ENCODE peak calls at places on chromosome X, in six cellular contexts. One of them, this sample, is unnamed.

GRCh38 chrX:49064735-49065134 is 5.9 kb downstream of the CCDC120 start:
- DNase-seq in K562: no peak
- DNase-seq in endothelial cell of umbilical vein: no peak
- DNase-seq in A549: no peak
- DNase-seq in HepG2: no peak
- DNase-seq in GM12878: no peak
- DNase-seq in this sample: no peak

GRCh38 chrX:41118156-41118555 is 32.9 kb downstream of the USP9X start:
- DNase-seq in K562: no peak
- DNase-seq in endothelial cell of umbilical vein: no peak
- DNase-seq in A549: no peak
- DNase-seq in HepG2: no peak
- DNase-seq in GM12878: no peak
- DNase-seq in this sample: no peak

GRCh38 chrX:42070866-42071265 is 147.5 kb upstream of the CASK start:
- DNase-seq in K562: no peak
- DNase-seq in endothelial cell of umbilical vein: no peak
- DNase-seq in A549: no peak
- DNase-seq in HepG2: no peak
- DNase-seq in GM12878: no peak
- DNase-seq in this sample: no peak

GRCh38 chrX:107674480-107675364 is 46.4 kb downstream of the PRPS1 start:
- DNase-seq in K562: peak; percentile 35
- DNase-seq in endothelial cell of umbilical vein: no peak
- DNase-seq in A549: no peak
- DNase-seq in HepG2: no peak
- DNase-seq in GM12878: no peak
- DNase-seq in this sample: peak; percentile 94

GRCh38 chrX:136710324-136710951 is 62.5 kb downstream of the CD40LG start:
- DNase-seq in K562: no peak
- DNase-seq in endothelial cell of umbilical vein: peak; percentile 1
- DNase-seq in A549: no peak
- DNase-seq in HepG2: no peak
- DNase-seq in GM12878: no peak
- DNase-seq in this sample: no peak

GRCh38 chrX:141960573-141960972 is 56.9 kb downstream of the MAGEC1 start:
- DNase-seq in K562: no peak
- DNase-seq in endothelial cell of umbilical vein: peak; percentile 6
- DNase-seq in A549: no peak
- DNase-seq in HepG2: no peak
- DNase-seq in GM12878: no peak
- DNase-seq in this sample: no peak

GRCh38 chrX:138745215-138745614 is 33.7 kb upstream of the FGF13 start:
- DNase-seq in K562: peak; percentile 34
- DNase-seq in endothelial cell of umbilical vein: peak; percentile 17
- DNase-seq in A549: peak; percentile 40
- DNase-seq in HepG2: peak; percentile 12
- DNase-seq in GM12878: peak; percentile 8
- DNase-seq in this sample: peak; percentile 52

GRCh38 chrX:133448512-133449076 is 33.3 kb upstream of the GPC4 start:
- DNase-seq in K562: no peak
- DNase-seq in endothelial cell of umbilical vein: no peak
- DNase-seq in A549: no peak
- DNase-seq in HepG2: no peak
- DNase-seq in GM12878: no peak
- DNase-seq in this sample: no peak

GRCh38 chrX:48891402-48892288 is 5.9 kb downstream of the TIMM17B start:
- DNase-seq in K562: peak; percentile 84
- DNase-seq in endothelial cell of umbilical vein: peak; percentile 80
- DNase-seq in A549: peak; percentile 95
- DNase-seq in HepG2: peak; percentile 76
- DNase-seq in GM12878: no peak
- DNase-seq in this sample: peak; percentile 62

GRCh38 chrX:16239211-16239610 is 71.9 kb downstream of the MAGEB17 start:
- DNase-seq in K562: no peak
- DNase-seq in endothelial cell of umbilical vein: no peak
- DNase-seq in A549: peak; percentile 29
- DNase-seq in HepG2: no peak
- DNase-seq in GM12878: peak; percentile 35
- DNase-seq in this sample: no peak

GRCh38 chrX:53445977-53446376 is 11.8 kb upstream of the HSD17B10 start:
- DNase-seq in K562: peak; percentile 47
- DNase-seq in endothelial cell of umbilical vein: peak; percentile 30
- DNase-seq in A549: peak; percentile 53
- DNase-seq in HepG2: peak; percentile 19
- DNase-seq in GM12878: no peak
- DNase-seq in this sample: peak; percentile 70

GRCh38 chrX:108735087-108735679 is 1.2 kb downstream of the IRS4 start:
- DNase-seq in K562: no peak
- DNase-seq in endothelial cell of umbilical vein: peak; percentile 1
- DNase-seq in A549: peak; percentile 42
- DNase-seq in HepG2: no peak
- DNase-seq in GM12878: no peak
- DNase-seq in this sample: no peak

GRCh38 chrX:116749943-116750342 is 287.2 kb upstream of the CT83 start:
- DNase-seq in K562: no peak
- DNase-seq in endothelial cell of umbilical vein: no peak
- DNase-seq in A549: peak; percentile 3
- DNase-seq in HepG2: no peak
- DNase-seq in GM12878: no peak
- DNase-seq in this sample: no peak

GRCh38 chrX:46927718-46928117 is 15.5 kb downstream of the JADE3 start:
- DNase-seq in K562: no peak
- DNase-seq in endothelial cell of umbilical vein: no peak
- DNase-seq in A549: no peak
- DNase-seq in HepG2: no peak
- DNase-seq in GM12878: no peak
- DNase-seq in this sample: no peak

GRCh38 chrX:2664497-2664896 is 26.6 kb upstream of the CD99 start:
- DNase-seq in K562: no peak
- DNase-seq in endothelial cell of umbilical vein: no peak
- DNase-seq in A549: no peak
- DNase-seq in HepG2: no peak
- DNase-seq in GM12878: no peak
- DNase-seq in this sample: no peak

GRCh38 chrX:119041175-119041574 is 31.6 kb upstream of the CT47C1 start:
- DNase-seq in K562: peak; percentile 54
- DNase-seq in endothelial cell of umbilical vein: peak; percentile 90
- DNase-seq in A549: peak; percentile 50
- DNase-seq in HepG2: peak; percentile 73
- DNase-seq in GM12878: no peak
- DNase-seq in this sample: peak; percentile 34

GRCh38 chrX:67720344-67720743 is 176.5 kb downstream of the AR start:
- DNase-seq in K562: no peak
- DNase-seq in endothelial cell of umbilical vein: peak; percentile 41
- DNase-seq in A549: no peak
- DNase-seq in HepG2: no peak
- DNase-seq in GM12878: no peak
- DNase-seq in this sample: no peak

DNA sequence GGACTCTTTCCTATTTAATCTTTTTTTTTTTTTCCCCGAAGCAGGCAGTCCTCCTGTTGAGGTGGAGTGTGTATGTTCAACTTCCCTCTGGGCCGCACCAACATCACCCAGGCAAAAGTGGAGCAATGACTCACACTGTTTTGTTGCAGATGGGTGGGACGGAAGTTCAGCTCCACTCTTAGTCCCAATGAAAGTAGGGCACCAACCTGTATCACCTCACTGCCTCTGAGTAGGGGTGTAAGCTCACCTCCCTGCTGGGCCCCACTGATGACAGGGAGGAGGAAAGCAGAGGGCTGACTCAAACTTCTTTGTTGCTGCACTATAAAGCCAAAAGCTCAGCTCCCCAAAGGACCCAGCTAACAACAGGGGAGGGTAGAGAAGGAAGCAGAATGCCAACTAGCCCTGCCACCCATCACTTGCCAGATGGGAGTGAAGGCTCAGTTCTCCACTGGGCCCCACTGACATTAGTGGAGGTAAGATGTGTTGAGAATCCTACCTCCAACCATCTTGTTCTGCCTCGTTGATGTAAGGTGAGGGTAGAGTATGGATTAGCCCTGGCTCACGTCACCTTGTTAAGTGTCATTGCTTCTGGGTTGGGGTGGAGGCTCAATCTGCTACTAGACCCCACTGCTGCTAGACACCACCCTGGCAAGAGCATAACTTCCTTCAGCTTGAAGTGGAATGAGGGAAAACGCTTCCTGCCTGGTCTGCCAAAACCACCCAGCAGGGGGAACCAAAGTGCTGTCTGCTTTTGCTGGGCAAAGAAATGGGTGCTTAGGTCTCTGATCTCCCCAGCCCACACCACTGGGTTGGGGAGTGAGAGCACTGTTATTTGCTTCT is 14.1 kb downstream of the RPS6KA3 start:
- DNase-seq in K562: peak; percentile 42
- DNase-seq in endothelial cell of umbilical vein: peak; percentile 61
- DNase-seq in A549: peak; percentile 65
- DNase-seq in HepG2: peak; percentile 35
- DNase-seq in GM12878: no peak
- DNase-seq in this sample: peak; percentile 63
- TF ChIP-seq MAX in K562: no peak
- TF ChIP-seq MAX in endothelial cell of umbilical vein: no peak
- TF ChIP-seq MAX in A549: no peak
- TF ChIP-seq MAX in HepG2: no peak
- TF ChIP-seq MAX in GM12878: no peak
- TF ChIP-seq MAX in this sample: no peak

DNA sequence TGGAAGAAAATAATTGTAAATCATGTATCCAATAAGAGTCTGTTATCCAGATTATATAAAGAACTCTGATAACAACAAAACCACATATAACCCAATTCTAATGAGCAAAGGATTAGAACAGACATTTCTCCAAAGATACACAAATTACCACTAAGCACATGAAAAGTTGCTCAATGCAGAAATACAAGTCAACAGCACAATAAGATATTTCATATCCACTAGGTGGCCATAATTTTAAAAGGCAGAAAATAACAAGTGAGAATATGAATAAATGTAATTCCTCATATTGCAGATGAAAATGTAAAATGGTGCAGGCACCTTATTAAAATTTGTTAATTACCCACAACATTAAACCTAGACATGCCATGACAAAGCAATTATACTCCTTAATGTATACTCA is 73.9 kb upstream of the ZCCHC13 start:
- DNase-seq in K562: no peak
- DNase-seq in endothelial cell of umbilical vein: no peak
- DNase-seq in A549: no peak
- DNase-seq in HepG2: no peak
- DNase-seq in GM12878: no peak
- DNase-seq in this sample: no peak
- TF ChIP-seq POLR2A in K562: no peak
- TF ChIP-seq POLR2A in endothelial cell of umbilical vein: no peak
- TF ChIP-seq POLR2A in A549: no peak
- TF ChIP-seq POLR2A in HepG2: no peak
- TF ChIP-seq POLR2A in GM12878: no peak
- TF ChIP-seq POLR2A in this sample: no peak

GRCh38 chrX:45712067-45712466 is 511.4 kb upstream of the DIPK2B start:
- DNase-seq in K562: no peak
- DNase-seq in endothelial cell of umbilical vein: no peak
- DNase-seq in A549: no peak
- DNase-seq in HepG2: no peak
- DNase-seq in GM12878: no peak
- DNase-seq in this sample: no peak
- TF ChIP-seq MYC in K562: no peak
- TF ChIP-seq MYC in endothelial cell of umbilical vein: no peak
- TF ChIP-seq MYC in A549: no peak
- TF ChIP-seq MYC in HepG2: no peak
- TF ChIP-seq MYC in GM12878: no peak
- TF ChIP-seq MYC in this sample: no peak

GRCh38 chrX:56764975-56765791 is 36.1 kb downstream of the NBDY start:
- DNase-seq in K562: no peak
- DNase-seq in endothelial cell of umbilical vein: no peak
- DNase-seq in A549: no peak
- DNase-seq in HepG2: no peak
- DNase-seq in GM12878: no peak
- DNase-seq in this sample: no peak

GRCh38 chrX:56764153-56764974 is 35.3 kb downstream of the NBDY start:
- DNase-seq in K562: peak; percentile 42
- DNase-seq in endothelial cell of umbilical vein: peak; percentile 64
- DNase-seq in A549: peak; percentile 73
- DNase-seq in HepG2: peak; percentile 48
- DNase-seq in GM12878: peak; percentile 99
- DNase-seq in this sample: peak; percentile 81

GRCh38 chrX:56762707-56763555 is 33.9 kb downstream of the NBDY start:
- DNase-seq in K562: no peak
- DNase-seq in endothelial cell of umbilical vein: no peak
- DNase-seq in A549: no peak
- DNase-seq in HepG2: no peak
- DNase-seq in GM12878: no peak
- DNase-seq in this sample: peak; percentile 18

GRCh38 chrX:56762220-56762619 is 33.2 kb downstream of the NBDY start:
- DNase-seq in K562: no peak
- DNase-seq in endothelial cell of umbilical vein: no peak
- DNase-seq in A549: no peak
- DNase-seq in HepG2: no peak
- DNase-seq in GM12878: no peak
- DNase-seq in this sample: no peak

GRCh38 chrX:56763556-56764152 is 34.6 kb downstream of the NBDY start:
- DNase-seq in K562: no peak
- DNase-seq in endothelial cell of umbilical vein: no peak
- DNase-seq in A549: no peak
- DNase-seq in HepG2: peak; percentile 15
- DNase-seq in GM12878: no peak
- DNase-seq in this sample: peak; percentile 57
- TF ChIP-seq MAX in K562: no peak
- TF ChIP-seq MAX in endothelial cell of umbilical vein: no peak
- TF ChIP-seq MAX in A549: no peak
- TF ChIP-seq MAX in HepG2: no peak
- TF ChIP-seq MAX in GM12878: no peak
- TF ChIP-seq MAX in this sample: no peak